ENCODE peak calls at places on chromosomes 16 and 17, in six cellular contexts. One of them, this sample, is unnamed.
A peak's percentile ranks its signal among the peaks of the same experiment; 100 is the strongest.

GRCh38 chr16:14509055-14509454 is 121.0 kb downstream of the PARN start:
- DNase-seq in epithelial cell of proximal tubule: no peak
- DNase-seq in left ventricle myocardium inferior: no peak
- DNase-seq in body of pancreas: no peak
- DNase-seq in AG10803: no peak
- DNase-seq in cardiac muscle cell: no peak
- DNase-seq in this sample: peak; percentile 68

GRCh38 chr16:54937673-54938350 is 7.1 kb downstream of the IRX5 start:
- DNase-seq in left ventricle myocardium inferior: no peak
- DNase-seq in epithelial cell of proximal tubule: no peak
- DNase-seq in cardiac muscle cell: no peak
- DNase-seq in body of pancreas: no peak
- DNase-seq in AG10803: no peak
- DNase-seq in this sample: no peak

GRCh38 chr17:63598284-63598683 is 2.4 kb upstream of the TACO1 start:
- DNase-seq in body of pancreas: no peak
- DNase-seq in AG10803: no peak
- DNase-seq in cardiac muscle cell: no peak
- DNase-seq in left ventricle myocardium inferior: no peak
- DNase-seq in epithelial cell of proximal tubule: no peak
- DNase-seq in this sample: no peak

GRCh38 chr17:6241381-6241780 is 171.2 kb downstream of the WSCD1 start:
- DNase-seq in epithelial cell of proximal tubule: no peak
- DNase-seq in body of pancreas: no peak
- DNase-seq in AG10803: no peak
- DNase-seq in cardiac muscle cell: no peak
- DNase-seq in left ventricle myocardium inferior: no peak
- DNase-seq in this sample: no peak

GRCh38 chr17:59521465-59522126 is 43.8 kb upstream of the DHX40 start:
- DNase-seq in left ventricle myocardium inferior: peak; percentile 25
- DNase-seq in cardiac muscle cell: peak; percentile 70
- DNase-seq in epithelial cell of proximal tubule: no peak
- DNase-seq in body of pancreas: peak; percentile 61
- DNase-seq in AG10803: peak; percentile 42
- DNase-seq in this sample: peak; percentile 69

GRCh38 chr17:49111934-49112333 is 20.6 kb upstream of the B4GALNT2 start:
- DNase-seq in cardiac muscle cell: no peak
- DNase-seq in body of pancreas: no peak
- DNase-seq in epithelial cell of proximal tubule: no peak
- DNase-seq in AG10803: no peak
- DNase-seq in left ventricle myocardium inferior: no peak
- DNase-seq in this sample: no peak

GRCh38 chr16:84084570-84085270 is 32.0 kb downstream of the MBTPS1 start:
- DNase-seq in AG10803: peak; percentile 52
- DNase-seq in cardiac muscle cell: peak; percentile 78
- DNase-seq in left ventricle myocardium inferior: peak; percentile 41
- DNase-seq in body of pancreas: peak; percentile 72
- DNase-seq in epithelial cell of proximal tubule: no peak
- DNase-seq in this sample: peak; percentile 70

GRCh38 chr17:37438141-37438540 is 31.5 kb downstream of the TADA2A start:
- DNase-seq in left ventricle myocardium inferior: no peak
- DNase-seq in cardiac muscle cell: no peak
- DNase-seq in AG10803: no peak
- DNase-seq in body of pancreas: no peak
- DNase-seq in epithelial cell of proximal tubule: no peak
- DNase-seq in this sample: peak; percentile 9

GRCh38 chr16:67150833-67151396 is at the start of gene B3GNT9:
- DNase-seq in AG10803: peak; percentile 74
- DNase-seq in left ventricle myocardium inferior: peak; percentile 82
- DNase-seq in epithelial cell of proximal tubule: no peak
- DNase-seq in body of pancreas: peak; percentile 45
- DNase-seq in cardiac muscle cell: peak; percentile 72
- DNase-seq in this sample: peak; percentile 82

GRCh38 chr16:89700649-89701424 is 668 bp downstream of the SPATA2L start:
- DNase-seq in body of pancreas: peak; percentile 74
- DNase-seq in left ventricle myocardium inferior: no peak
- DNase-seq in AG10803: no peak
- DNase-seq in cardiac muscle cell: peak; percentile 74
- DNase-seq in epithelial cell of proximal tubule: no peak
- DNase-seq in this sample: peak; percentile 56

GRCh38 chr17:27105636-27106035 is 188.3 kb upstream of the WSB1 start:
- DNase-seq in left ventricle myocardium inferior: no peak
- DNase-seq in epithelial cell of proximal tubule: no peak
- DNase-seq in cardiac muscle cell: no peak
- DNase-seq in body of pancreas: no peak
- DNase-seq in AG10803: no peak
- DNase-seq in this sample: no peak

GRCh38 chr16:20865420-20866126 is 34.6 kb downstream of the DCUN1D3 start:
- DNase-seq in epithelial cell of proximal tubule: no peak
- DNase-seq in cardiac muscle cell: no peak
- DNase-seq in AG10803: peak; percentile 68
- DNase-seq in left ventricle myocardium inferior: no peak
- DNase-seq in body of pancreas: no peak
- DNase-seq in this sample: peak; percentile 56

GRCh38 chr17:39754958-39755549 is 17.3 kb downstream of the GRB7 start:
- DNase-seq in epithelial cell of proximal tubule: no peak
- DNase-seq in left ventricle myocardium inferior: no peak
- DNase-seq in AG10803: no peak
- DNase-seq in cardiac muscle cell: no peak
- DNase-seq in body of pancreas: no peak
- DNase-seq in this sample: no peak

GRCh38 chr17:79654960-79655382 is 44.1 kb upstream of the RBFOX3 start:
- DNase-seq in cardiac muscle cell: no peak
- DNase-seq in left ventricle myocardium inferior: no peak
- DNase-seq in epithelial cell of proximal tubule: no peak
- DNase-seq in AG10803: no peak
- DNase-seq in body of pancreas: no peak
- DNase-seq in this sample: no peak

GRCh38 chr16:10989494-10989893 is 45.1 kb downstream of the CLEC16A start:
- DNase-seq in body of pancreas: no peak
- DNase-seq in epithelial cell of proximal tubule: no peak
- DNase-seq in cardiac muscle cell: no peak
- DNase-seq in left ventricle myocardium inferior: no peak
- DNase-seq in AG10803: no peak
- DNase-seq in this sample: no peak

GRCh38 chr17:79809530-79810137 is 12.8 kb upstream of the CBX8 start:
- DNase-seq in epithelial cell of proximal tubule: no peak
- DNase-seq in AG10803: no peak
- DNase-seq in cardiac muscle cell: no peak
- DNase-seq in body of pancreas: peak; percentile 41
- DNase-seq in left ventricle myocardium inferior: no peak
- DNase-seq in this sample: no peak

GRCh38 chr17:78355045-78355641 is 4.7 kb downstream of the SOCS3 start:
- DNase-seq in epithelial cell of proximal tubule: no peak
- DNase-seq in AG10803: no peak
- DNase-seq in cardiac muscle cell: no peak
- DNase-seq in left ventricle myocardium inferior: no peak
- DNase-seq in body of pancreas: no peak
- DNase-seq in this sample: no peak

GRCh38 chr17:14856156-14856555 is 409.0 kb downstream of the PMP22 start:
- DNase-seq in cardiac muscle cell: no peak
- DNase-seq in epithelial cell of proximal tubule: no peak
- DNase-seq in body of pancreas: no peak
- DNase-seq in AG10803: no peak
- DNase-seq in left ventricle myocardium inferior: no peak
- DNase-seq in this sample: no peak

GRCh38 chr17:6823011-6823442 is 8.5 kb downstream of the TEKT1 start:
- DNase-seq in epithelial cell of proximal tubule: peak; percentile 86
- DNase-seq in left ventricle myocardium inferior: no peak
- DNase-seq in AG10803: peak; percentile 65
- DNase-seq in cardiac muscle cell: no peak
- DNase-seq in body of pancreas: no peak
- DNase-seq in this sample: peak; percentile 71

GRCh38 chr17:63881935-63882601 is at the start of gene GH2:
- DNase-seq in epithelial cell of proximal tubule: no peak
- DNase-seq in cardiac muscle cell: peak; percentile 52
- DNase-seq in left ventricle myocardium inferior: no peak
- DNase-seq in AG10803: peak; percentile 36
- DNase-seq in body of pancreas: peak; percentile 62
- DNase-seq in this sample: peak; percentile 35

GRCh38 chr16:55824473-55824872 is 8.4 kb downstream of the CES1 start:
- DNase-seq in left ventricle myocardium inferior: no peak
- DNase-seq in AG10803: no peak
- DNase-seq in epithelial cell of proximal tubule: no peak
- DNase-seq in cardiac muscle cell: no peak
- DNase-seq in body of pancreas: no peak
- DNase-seq in this sample: no peak

GRCh38 chr17:58328195-58329034 is at the start of gene TSPOAP1:
- DNase-seq in AG10803: no peak
- DNase-seq in cardiac muscle cell: no peak
- DNase-seq in body of pancreas: no peak
- DNase-seq in left ventricle myocardium inferior: peak; percentile 19
- DNase-seq in epithelial cell of proximal tubule: no peak
- DNase-seq in this sample: no peak

GRCh38 chr17:58327363-58328194 is 1.0 kb downstream of the TSPOAP1 start:
- DNase-seq in body of pancreas: no peak
- DNase-seq in AG10803: no peak
- DNase-seq in epithelial cell of proximal tubule: no peak
- DNase-seq in cardiac muscle cell: no peak
- DNase-seq in left ventricle myocardium inferior: no peak
- DNase-seq in this sample: no peak

GRCh38 chr17:58330544-58330996 is 2.0 kb upstream of the TSPOAP1 start:
- DNase-seq in cardiac muscle cell: no peak
- DNase-seq in epithelial cell of proximal tubule: no peak
- DNase-seq in AG10803: no peak
- DNase-seq in body of pancreas: no peak
- DNase-seq in left ventricle myocardium inferior: peak; percentile 11
- DNase-seq in this sample: no peak

GRCh38 chr17:58329808-58330543 is 1.4 kb upstream of the TSPOAP1 start:
- DNase-seq in cardiac muscle cell: no peak
- DNase-seq in left ventricle myocardium inferior: no peak
- DNase-seq in body of pancreas: no peak
- DNase-seq in AG10803: no peak
- DNase-seq in epithelial cell of proximal tubule: no peak
- DNase-seq in this sample: no peak

DNA sequence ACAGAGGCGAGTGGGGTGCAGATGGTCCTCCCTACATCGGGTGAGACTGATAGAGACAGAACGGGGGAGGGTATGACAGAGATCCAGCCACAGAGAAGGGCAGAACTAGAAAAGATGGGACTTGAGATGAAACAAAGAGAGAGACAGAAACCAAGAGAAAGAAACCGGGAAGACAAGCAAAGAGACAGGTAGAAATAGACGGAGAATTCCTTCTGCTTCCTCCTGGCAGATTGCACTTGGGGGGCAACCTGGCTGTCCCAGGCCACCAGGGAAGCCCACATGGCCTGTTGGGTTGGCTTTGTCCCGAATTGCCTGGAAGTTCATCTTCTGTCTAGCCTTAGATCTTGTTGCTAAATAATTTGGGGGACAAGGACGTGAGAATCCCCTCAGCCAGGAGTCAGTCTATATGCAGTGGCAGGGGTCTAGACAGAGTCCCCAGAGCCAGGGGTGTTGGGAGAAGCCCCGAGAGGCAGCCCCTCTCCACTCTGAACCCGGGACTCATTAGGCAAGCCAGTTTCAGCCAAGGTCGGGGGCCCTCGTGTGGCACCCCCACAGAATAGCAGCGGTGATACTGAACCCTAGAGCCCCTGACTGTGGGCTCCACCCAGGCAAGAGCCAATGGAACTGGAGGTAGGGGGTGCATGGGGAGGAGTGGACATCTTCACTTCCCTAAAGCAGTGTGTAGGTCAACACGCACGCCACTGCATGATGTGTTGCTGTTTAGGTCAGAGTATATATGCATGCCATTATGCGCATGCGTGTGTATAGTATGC is 626 bp upstream of the TSPOAP1 start:
- DNase-seq in AG10803: no peak
- DNase-seq in epithelial cell of proximal tubule: no peak
- DNase-seq in body of pancreas: no peak
- DNase-seq in cardiac muscle cell: peak; percentile 25
- DNase-seq in left ventricle myocardium inferior: peak; percentile 30
- DNase-seq in this sample: no peak
- H3K4me3 ChIP-seq in AG10803: no peak overlapping the region
- H3K4me3 ChIP-seq in epithelial cell of proximal tubule: no peak overlapping the region
- H3K4me3 ChIP-seq in body of pancreas: no peak overlapping the region
- H3K4me3 ChIP-seq in cardiac muscle cell: no peak overlapping the region
- H3K4me3 ChIP-seq in left ventricle myocardium inferior: no peak overlapping the region
- H3K4me3 ChIP-seq in this sample: no peak overlapping the region

GRCh38 chr16:50464325-50465290 is 83.6 kb upstream of the NKD1 start:
- DNase-seq in epithelial cell of proximal tubule: no peak
- DNase-seq in cardiac muscle cell: no peak
- DNase-seq in left ventricle myocardium inferior: no peak
- DNase-seq in AG10803: no peak
- DNase-seq in body of pancreas: no peak
- DNase-seq in this sample: no peak
- TF ChIP-seq CTCF in epithelial cell of proximal tubule: no peak
- TF ChIP-seq CTCF in cardiac muscle cell: no peak
- TF ChIP-seq CTCF in left ventricle myocardium inferior: no peak
- TF ChIP-seq CTCF in AG10803: no peak
- TF ChIP-seq CTCF in body of pancreas: no peak
- TF ChIP-seq CTCF in this sample: no peak

DNA sequence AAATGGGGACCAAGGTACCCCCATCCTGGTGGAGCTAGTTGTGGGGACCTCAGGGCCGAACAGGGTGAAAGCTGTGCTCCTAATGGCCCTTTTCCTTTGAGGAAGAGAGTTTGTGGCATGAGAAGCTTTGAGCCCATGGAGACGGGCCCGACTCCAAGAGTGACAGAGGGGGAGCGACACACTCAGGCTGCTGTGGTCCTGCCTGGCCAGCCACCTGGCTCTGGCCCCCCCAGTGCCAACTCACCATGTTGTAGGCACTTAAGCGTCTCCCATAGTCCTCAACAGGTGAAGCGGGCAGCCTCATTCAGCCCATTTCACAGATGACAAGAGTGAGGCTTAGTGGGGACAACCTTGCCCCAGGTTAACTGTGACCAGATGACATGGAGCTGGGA is 1.6 kb downstream of the IL21R start:
- DNase-seq in epithelial cell of proximal tubule: no peak
- DNase-seq in body of pancreas: no peak
- DNase-seq in cardiac muscle cell: no peak
- DNase-seq in left ventricle myocardium inferior: no peak
- DNase-seq in AG10803: no peak
- DNase-seq in this sample: no peak
- H3K4me3 ChIP-seq in epithelial cell of proximal tubule: no peak overlapping the region
- H3K4me3 ChIP-seq in body of pancreas: no peak overlapping the region
- H3K4me3 ChIP-seq in cardiac muscle cell: no peak overlapping the region
- H3K4me3 ChIP-seq in left ventricle myocardium inferior: no peak overlapping the region
- H3K4me3 ChIP-seq in AG10803: no peak overlapping the region
- H3K4me3 ChIP-seq in this sample: no peak overlapping the region

GRCh38 chr16:87056551-87056950 is 260.6 kb downstream of the C16orf95 start:
- DNase-seq in epithelial cell of proximal tubule: no peak
- DNase-seq in AG10803: no peak
- DNase-seq in cardiac muscle cell: no peak
- DNase-seq in body of pancreas: no peak
- DNase-seq in left ventricle myocardium inferior: no peak
- DNase-seq in this sample: no peak

GRCh38 chr16:87057951-87058560 is 259.1 kb downstream of the C16orf95 start:
- DNase-seq in left ventricle myocardium inferior: no peak
- DNase-seq in cardiac muscle cell: no peak
- DNase-seq in epithelial cell of proximal tubule: no peak
- DNase-seq in AG10803: no peak
- DNase-seq in body of pancreas: no peak
- DNase-seq in this sample: no peak

GRCh38 chr16:87056083-87056482 is 261.1 kb downstream of the C16orf95 start:
- DNase-seq in AG10803: peak; percentile 33
- DNase-seq in body of pancreas: no peak
- DNase-seq in epithelial cell of proximal tubule: no peak
- DNase-seq in cardiac muscle cell: no peak
- DNase-seq in left ventricle myocardium inferior: no peak
- DNase-seq in this sample: no peak

GRCh38 chr16:87058728-87059250 is 258.4 kb downstream of the C16orf95 start:
- DNase-seq in AG10803: no peak
- DNase-seq in body of pancreas: no peak
- DNase-seq in cardiac muscle cell: no peak
- DNase-seq in epithelial cell of proximal tubule: no peak
- DNase-seq in left ventricle myocardium inferior: no peak
- DNase-seq in this sample: no peak

GRCh38 chr16:87057291-87057881 is 259.8 kb downstream of the C16orf95 start:
- DNase-seq in cardiac muscle cell: no peak
- DNase-seq in left ventricle myocardium inferior: no peak
- DNase-seq in epithelial cell of proximal tubule: no peak
- DNase-seq in body of pancreas: no peak
- DNase-seq in AG10803: peak; percentile 9
- DNase-seq in this sample: no peak
- TF ChIP-seq CTCF in cardiac muscle cell: peak; percentile 11
- TF ChIP-seq CTCF in left ventricle myocardium inferior: peak; percentile 35
- TF ChIP-seq CTCF in epithelial cell of proximal tubule: peak; percentile 10
- TF ChIP-seq CTCF in body of pancreas: no peak
- TF ChIP-seq CTCF in AG10803: no peak
- TF ChIP-seq CTCF in this sample: peak; percentile 21

This sample was measured in fibroblast of villous mesenchyme.